ENCODE peak calls at places on chromosomes 11 and 22, in five cellular contexts. K is NCI-H2107; N is SHP77; X is ureter; W is stimulated activated CD8-positive, alpha-beta memory T cell treated with anti-CD3 and anti-CD28 coated beads, Interleukin-7, amount 100 ng/mL, for 24 hours. S is an unnamed sample.

GRCh38 chr11:57116654-57117053 is 65.1 kb upstream of the LRRC55 start:
- DNase-seq in K (no peak), W (no peak), N (no peak), X (no peak), S (peak; percentile 3)

GRCh38 chr11:114399903-114400221 is 449 bp downstream of the C11orf71 start:
- DNase-seq in K (peak; percentile 66), N (peak; percentile 71), X (no peak), W (no peak), S (no peak)

GRCh38 chr22:25746012-25746373 is 4.0 kb downstream of the MYO18B start:
- DNase-seq in N (no peak), W (no peak), X (no peak), K (no peak), S (no peak)

GRCh38 chr11:67408437-67409200 is 4.7 kb downstream of the TBC1D10C start:
- DNase-seq in N (no peak), K (no peak), X (no peak), W (no peak), S (no peak)

GRCh38 chr11:45264839-45265515 is 21.2 kb downstream of the SYT13 start:
- DNase-seq in W (no peak), K (no peak), N (peak; percentile 48), X (no peak), S (peak; percentile 55)

GRCh38 chr22:39029227-39029626 is 8.3 kb downstream of the APOBEC3D start:
- DNase-seq in X (no peak), K (no peak), N (no peak), W (no peak), S (no peak)

GRCh38 chr11:121517996-121518395 is 65.2 kb upstream of the SORL1-AS1 start:
- DNase-seq in W (no peak), N (no peak), K (no peak), X (no peak), S (no peak)

GRCh38 chr22:27975381-27976013 is 56.4 kb upstream of the PITPNB start:
- DNase-seq in W (no peak), X (no peak), N (no peak), K (no peak), S (no peak)

S was measured in AG04449.